ENCODE peak calls at places on chromosomes 2 and 18, in eight cellular contexts. One of them, this sample, is unnamed.

GRCh38 chr2:237862528-237862895 is 3.1 kb downstream of the RAMP1 start:
- DNase-seq in A549: no peak
- DNase-seq in ovary: no peak
- DNase-seq in RWPE1: no peak
- DNase-seq in IMR-90: no peak
- DNase-seq in cardiac muscle cell: no peak
- DNase-seq in PC-9: no peak
- DNase-seq in CD4-positive, alpha-beta T cell: no peak
- DNase-seq in this sample: no peak

GRCh38 chr18:22165049-22165602 is 4.3 kb upstream of the GATA6 start:
- DNase-seq in A549: no peak
- DNase-seq in ovary: peak; percentile 65
- DNase-seq in RWPE1: no peak
- DNase-seq in IMR-90: no peak
- DNase-seq in cardiac muscle cell: peak; percentile 33
- DNase-seq in PC-9: no peak
- DNase-seq in CD4-positive, alpha-beta T cell: no peak
- DNase-seq in this sample: no peak

GRCh38 chr2:140383781-140384180 is 1603.6 kb upstream of the NXPH2 start:
- DNase-seq in A549: no peak
- DNase-seq in ovary: no peak
- DNase-seq in RWPE1: no peak
- DNase-seq in IMR-90: no peak
- DNase-seq in cardiac muscle cell: peak; percentile 3
- DNase-seq in PC-9: no peak
- DNase-seq in CD4-positive, alpha-beta T cell: no peak
- DNase-seq in this sample: no peak

GRCh38 chr2:41400057-41400665 is 647.7 kb upstream of the PKDCC start:
- DNase-seq in A549: no peak
- DNase-seq in ovary: no peak
- DNase-seq in RWPE1: no peak
- DNase-seq in IMR-90: no peak
- DNase-seq in cardiac muscle cell: peak; percentile 32
- DNase-seq in PC-9: no peak
- DNase-seq in CD4-positive, alpha-beta T cell: no peak
- DNase-seq in this sample: no peak

GRCh38 chr2:113167962-113168340 is 5.8 kb upstream of the PSD4 start:
- DNase-seq in A549: no peak
- DNase-seq in ovary: no peak
- DNase-seq in RWPE1: no peak
- DNase-seq in IMR-90: no peak
- DNase-seq in cardiac muscle cell: no peak
- DNase-seq in PC-9: no peak
- DNase-seq in CD4-positive, alpha-beta T cell: no peak
- DNase-seq in this sample: no peak

GRCh38 chr2:127219716-127220090 is 396 bp downstream of the CYP27C1 start:
- DNase-seq in A549: peak; percentile 32
- DNase-seq in ovary: peak; percentile 44
- DNase-seq in RWPE1: peak; percentile 42
- DNase-seq in IMR-90: no peak
- DNase-seq in cardiac muscle cell: no peak
- DNase-seq in PC-9: peak; percentile 26
- DNase-seq in CD4-positive, alpha-beta T cell: no peak
- DNase-seq in this sample: no peak

GRCh38 chr2:17156086-17156485 is 362.2 kb downstream of the RAD51AP2 start:
- DNase-seq in A549: no peak
- DNase-seq in ovary: no peak
- DNase-seq in RWPE1: no peak
- DNase-seq in IMR-90: no peak
- DNase-seq in cardiac muscle cell: no peak
- DNase-seq in PC-9: no peak
- DNase-seq in CD4-positive, alpha-beta T cell: no peak
- DNase-seq in this sample: no peak

GRCh38 chr18:62848946-62849345 is 133.6 kb downstream of the PHLPP1 start:
- DNase-seq in A549: no peak
- DNase-seq in ovary: no peak
- DNase-seq in RWPE1: no peak
- DNase-seq in IMR-90: peak; percentile 59
- DNase-seq in cardiac muscle cell: no peak
- DNase-seq in PC-9: no peak
- DNase-seq in CD4-positive, alpha-beta T cell: no peak
- DNase-seq in this sample: no peak

GRCh38 chr2:219713110-219713509 is 85.7 kb downstream of the SLC4A3 start:
- DNase-seq in A549: peak; percentile 17
- DNase-seq in ovary: no peak
- DNase-seq in RWPE1: no peak
- DNase-seq in IMR-90: peak; percentile 52
- DNase-seq in cardiac muscle cell: peak; percentile 76
- DNase-seq in PC-9: no peak
- DNase-seq in CD4-positive, alpha-beta T cell: no peak
- DNase-seq in this sample: no peak

GRCh38 chr2:74762789-74763188 is 71.1 kb upstream of the HK2 start:
- DNase-seq in A549: no peak
- DNase-seq in ovary: no peak
- DNase-seq in RWPE1: no peak
- DNase-seq in IMR-90: no peak
- DNase-seq in cardiac muscle cell: peak; percentile 21
- DNase-seq in PC-9: no peak
- DNase-seq in CD4-positive, alpha-beta T cell: no peak
- DNase-seq in this sample: no peak

GRCh38 chr2:144459937-144460336 is 60.0 kb downstream of the ZEB2 start:
- DNase-seq in A549: no peak
- DNase-seq in ovary: no peak
- DNase-seq in RWPE1: no peak
- DNase-seq in IMR-90: peak; percentile 81
- DNase-seq in cardiac muscle cell: peak; percentile 87
- DNase-seq in PC-9: no peak
- DNase-seq in CD4-positive, alpha-beta T cell: no peak
- DNase-seq in this sample: no peak

GRCh38 chr18:58842978-58843661 is 21.6 kb upstream of the ZNF532 start:
- DNase-seq in A549: no peak
- DNase-seq in ovary: peak; percentile 45
- DNase-seq in RWPE1: no peak
- DNase-seq in IMR-90: no peak
- DNase-seq in cardiac muscle cell: no peak
- DNase-seq in PC-9: no peak
- DNase-seq in CD4-positive, alpha-beta T cell: no peak
- DNase-seq in this sample: no peak

GRCh38 chr2:39481611-39482010 is 44.5 kb upstream of the MAP4K3 start:
- DNase-seq in A549: peak; percentile 60
- DNase-seq in ovary: no peak
- DNase-seq in RWPE1: peak; percentile 67
- DNase-seq in IMR-90: peak; percentile 72
- DNase-seq in cardiac muscle cell: peak; percentile 69
- DNase-seq in PC-9: peak; percentile 81
- DNase-seq in CD4-positive, alpha-beta T cell: no peak
- DNase-seq in this sample: no peak

GRCh38 chr2:85264471-85264870 is 63.3 kb downstream of the TGOLN2 start:
- DNase-seq in A549: no peak
- DNase-seq in ovary: no peak
- DNase-seq in RWPE1: no peak
- DNase-seq in IMR-90: peak; percentile 33
- DNase-seq in cardiac muscle cell: peak; percentile 78
- DNase-seq in PC-9: peak; percentile 64
- DNase-seq in CD4-positive, alpha-beta T cell: no peak
- DNase-seq in this sample: no peak

GRCh38 chr2:101124684-101125366 is 26.4 kb downstream of the TBC1D8 start:
- DNase-seq in A549: peak; percentile 91
- DNase-seq in ovary: peak; percentile 56
- DNase-seq in RWPE1: peak; percentile 97
- DNase-seq in IMR-90: peak; percentile 76
- DNase-seq in cardiac muscle cell: peak; percentile 78
- DNase-seq in PC-9: peak; percentile 99
- DNase-seq in CD4-positive, alpha-beta T cell: no peak
- DNase-seq in this sample: peak; percentile 58

GRCh38 chr2:119431155-119431975 is at the start of gene TMEM37:
- DNase-seq in A549: peak; percentile 56
- DNase-seq in ovary: peak; percentile 91
- DNase-seq in RWPE1: peak; percentile 75
- DNase-seq in IMR-90: peak; percentile 15
- DNase-seq in cardiac muscle cell: peak; percentile 91
- DNase-seq in PC-9: peak; percentile 63
- DNase-seq in CD4-positive, alpha-beta T cell: no peak
- DNase-seq in this sample: no peak

GRCh38 chr2:183032200-183032794 is 6.0 kb downstream of the NCKAP1 start:
- DNase-seq in A549: no peak
- DNase-seq in ovary: no peak
- DNase-seq in RWPE1: no peak
- DNase-seq in IMR-90: peak; percentile 64
- DNase-seq in cardiac muscle cell: peak; percentile 63
- DNase-seq in PC-9: peak; percentile 49
- DNase-seq in CD4-positive, alpha-beta T cell: no peak
- DNase-seq in this sample: no peak

DNA sequence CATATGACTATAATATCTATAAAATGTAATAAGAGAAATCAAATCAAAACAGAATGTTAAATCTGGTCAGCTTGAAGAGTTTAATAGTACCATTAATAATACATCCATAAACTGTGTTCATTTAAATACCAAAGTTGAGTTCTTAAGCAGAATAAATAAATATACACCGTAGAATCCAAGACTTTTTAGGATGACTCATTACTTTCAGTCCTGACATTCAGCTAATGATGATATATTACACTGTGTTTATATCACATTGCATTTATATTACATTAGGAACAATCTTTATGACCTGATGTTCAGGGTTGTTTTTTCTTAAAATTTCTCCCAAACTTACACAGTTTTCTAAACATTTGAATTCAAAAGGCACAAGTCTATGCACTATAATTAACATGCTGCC is 331.3 kb downstream of the SS18 start:
- DNase-seq in A549: no peak
- DNase-seq in ovary: no peak
- DNase-seq in RWPE1: no peak
- DNase-seq in IMR-90: peak; percentile 58
- DNase-seq in cardiac muscle cell: no peak
- DNase-seq in PC-9: no peak
- DNase-seq in CD4-positive, alpha-beta T cell: no peak
- DNase-seq in this sample: no peak
- H3K27ac ChIP-seq in A549: no peak overlapping the region
- H3K27ac ChIP-seq in ovary: no peak overlapping the region
- H3K27ac ChIP-seq in RWPE1: no peak overlapping the region
- H3K27ac ChIP-seq in IMR-90: no peak overlapping the region
- H3K27ac ChIP-seq in cardiac muscle cell: no peak overlapping the region
- H3K27ac ChIP-seq in PC-9: no peak overlapping the region
- H3K27ac ChIP-seq in CD4-positive, alpha-beta T cell: no peak overlapping the region
- H3K27ac ChIP-seq in this sample: no peak overlapping the region

DNA sequence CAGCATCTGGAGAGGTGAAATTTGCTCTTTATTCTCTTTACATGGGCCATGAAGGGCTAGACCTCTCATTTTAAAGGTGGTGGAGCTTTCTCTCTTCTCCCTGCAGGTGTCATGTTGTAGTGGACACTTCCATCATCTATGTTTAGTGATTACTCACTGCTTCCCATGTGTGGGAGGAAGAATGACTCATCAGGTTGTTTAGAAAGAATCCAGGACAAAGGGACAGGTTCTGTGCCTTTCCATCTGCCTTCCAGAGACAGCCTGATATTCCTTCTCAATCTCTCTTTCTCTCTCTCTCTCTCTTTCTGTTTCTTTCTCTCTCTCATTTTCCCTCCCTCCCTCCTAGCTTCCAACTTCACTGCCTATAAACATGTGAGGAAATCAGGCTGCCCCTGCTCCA is 38.7 kb downstream of the SCG2 start:
- DNase-seq in A549: peak; percentile 82
- DNase-seq in ovary: no peak
- DNase-seq in RWPE1: peak; percentile 92
- DNase-seq in IMR-90: peak; percentile 89
- DNase-seq in cardiac muscle cell: peak; percentile 73
- DNase-seq in PC-9: peak; percentile 99
- DNase-seq in CD4-positive, alpha-beta T cell: no peak
- DNase-seq in this sample: peak; percentile 50
- H3K27ac ChIP-seq in A549: peak overlapping the region; percentile 88
- H3K27ac ChIP-seq in ovary: no peak overlapping the region
- H3K27ac ChIP-seq in RWPE1: no peak overlapping the region
- H3K27ac ChIP-seq in IMR-90: peak overlapping the region; percentile 55
- H3K27ac ChIP-seq in cardiac muscle cell: no peak overlapping the region
- H3K27ac ChIP-seq in PC-9: peak overlapping the region; percentile 92
- H3K27ac ChIP-seq in CD4-positive, alpha-beta T cell: no peak overlapping the region
- H3K27ac ChIP-seq in this sample: no peak overlapping the region

GRCh38 chr2:137255990-137256389 is 490.6 kb downstream of the THSD7B start:
- DNase-seq in A549: no peak
- DNase-seq in ovary: no peak
- DNase-seq in RWPE1: peak; percentile 71
- DNase-seq in IMR-90: no peak
- DNase-seq in cardiac muscle cell: no peak
- DNase-seq in PC-9: no peak
- DNase-seq in CD4-positive, alpha-beta T cell: no peak
- DNase-seq in this sample: peak; percentile 65
- H3K27ac ChIP-seq in A549: no peak overlapping the region
- H3K27ac ChIP-seq in ovary: no peak overlapping the region
- H3K27ac ChIP-seq in RWPE1: peak overlapping the region; percentile 86
- H3K27ac ChIP-seq in IMR-90: no peak overlapping the region
- H3K27ac ChIP-seq in cardiac muscle cell: no peak overlapping the region
- H3K27ac ChIP-seq in PC-9: no peak overlapping the region
- H3K27ac ChIP-seq in CD4-positive, alpha-beta T cell: no peak overlapping the region
- H3K27ac ChIP-seq in this sample: peak overlapping the region; percentile 91

DNA sequence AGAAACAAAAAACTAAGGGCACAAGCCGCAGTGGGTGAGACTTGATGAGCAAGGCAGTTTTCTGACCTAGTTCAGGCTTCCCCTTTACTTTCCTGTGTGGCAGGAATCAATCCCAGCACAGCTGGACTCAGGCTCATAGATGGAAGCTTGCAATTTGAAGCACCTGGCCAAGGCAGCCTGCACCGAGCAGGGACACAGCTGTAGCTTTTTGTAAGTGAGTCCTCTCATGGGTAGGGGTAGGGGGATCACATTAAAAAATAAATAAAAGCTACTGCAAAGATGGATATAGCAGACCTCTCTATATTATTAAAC is 329.2 kb downstream of the DLGAP1 start:
- DNase-seq in A549: no peak
- DNase-seq in ovary: no peak
- DNase-seq in RWPE1: no peak
- DNase-seq in IMR-90: no peak
- DNase-seq in cardiac muscle cell: no peak
- DNase-seq in PC-9: no peak
- DNase-seq in CD4-positive, alpha-beta T cell: no peak
- DNase-seq in this sample: no peak
- H3K27ac ChIP-seq in A549: no peak overlapping the region
- H3K27ac ChIP-seq in ovary: no peak overlapping the region
- H3K27ac ChIP-seq in RWPE1: no peak overlapping the region
- H3K27ac ChIP-seq in IMR-90: no peak overlapping the region
- H3K27ac ChIP-seq in cardiac muscle cell: no peak overlapping the region
- H3K27ac ChIP-seq in PC-9: no peak overlapping the region
- H3K27ac ChIP-seq in CD4-positive, alpha-beta T cell: no peak overlapping the region
- H3K27ac ChIP-seq in this sample: no peak overlapping the region

DNA sequence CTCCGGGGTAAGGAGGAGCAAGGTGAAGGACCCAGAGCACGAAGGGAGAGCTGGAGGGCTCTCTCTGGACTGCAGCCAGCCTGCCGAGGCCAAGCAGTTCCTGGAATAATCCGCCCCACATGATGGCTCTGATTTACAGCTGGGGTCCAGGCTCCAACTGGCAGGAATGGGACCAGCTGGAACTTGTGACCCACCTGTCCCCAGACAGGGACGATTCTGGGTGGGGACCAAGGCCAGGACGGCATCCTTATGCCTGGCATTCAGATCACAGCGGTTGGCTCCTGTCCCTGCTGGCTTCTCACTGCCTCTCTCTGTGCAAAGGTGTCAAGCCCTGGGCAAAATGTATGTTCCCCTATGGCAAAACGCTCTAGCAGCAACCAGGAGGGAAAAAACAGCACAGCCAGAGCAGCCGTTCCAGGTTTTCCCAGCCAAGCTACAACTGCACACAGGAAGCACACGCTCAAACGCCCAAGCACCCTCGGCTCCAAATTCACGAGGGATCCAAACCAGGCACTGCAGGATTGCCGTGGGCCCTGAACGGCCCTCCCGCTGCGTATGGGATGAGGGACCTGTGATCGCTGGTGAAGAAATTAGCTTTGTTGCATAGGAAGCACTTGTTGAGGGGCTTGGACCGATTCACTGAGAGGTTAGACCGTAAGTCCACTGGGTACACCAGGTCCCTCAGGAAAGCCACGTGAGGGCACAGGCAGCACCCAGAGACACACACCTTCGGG is 35.8 kb downstream of the FAM178B start:
- DNase-seq in A549: no peak
- DNase-seq in ovary: peak; percentile 76
- DNase-seq in RWPE1: no peak
- DNase-seq in IMR-90: no peak
- DNase-seq in cardiac muscle cell: no peak
- DNase-seq in PC-9: no peak
- DNase-seq in CD4-positive, alpha-beta T cell: no peak
- DNase-seq in this sample: no peak
- H3K27ac ChIP-seq in A549: no peak overlapping the region
- H3K27ac ChIP-seq in ovary: no peak overlapping the region
- H3K27ac ChIP-seq in RWPE1: no peak overlapping the region
- H3K27ac ChIP-seq in IMR-90: no peak overlapping the region
- H3K27ac ChIP-seq in cardiac muscle cell: no peak overlapping the region
- H3K27ac ChIP-seq in PC-9: no peak overlapping the region
- H3K27ac ChIP-seq in CD4-positive, alpha-beta T cell: no peak overlapping the region
- H3K27ac ChIP-seq in this sample: no peak overlapping the region

This sample was measured in epithelial cell of prostate.